ENCODE peak calls at places on chromosomes 16 and 17, in seven cellular contexts. R, E, O, U, D, Q and B are unnamed samples.

GRCh38 chr16:5065813-5066212 is at the start of gene C16orf89:
- DNase-seq in R (no peak), E (no peak), O (no peak), U (no peak), D (peak; percentile 50), Q (no peak), B (no peak)

GRCh38 chr16:3223913-3224515 is 10.9 kb downstream of the ZNF200 start:
- DNase-seq in R (no peak), E (peak; percentile 9), O (no peak), U (no peak), D (no peak), Q (no peak), B (no peak)

GRCh38 chr17:42484304-42484703 is 25.6 kb downstream of the ATP6V0A1 start:
- DNase-seq in R (no peak), E (no peak), O (no peak), U (no peak), D (peak; percentile 14), Q (no peak), B (no peak)

GRCh38 chr16:86466695-86467406 is 43.5 kb upstream of the FOXF1 start:
- DNase-seq in R (no peak), E (peak; percentile 94), O (no peak), U (no peak), D (no peak), Q (peak; percentile 23), B (no peak)

GRCh38 chr16:28093383-28093725 is 29.8 kb upstream of the GSG1L start:
- DNase-seq in R (no peak), E (no peak), O (no peak), U (no peak), D (no peak), Q (no peak), B (no peak)

GRCh38 chr17:21061971-21062526 is 19.2 kb upstream of the USP22 start:
- DNase-seq in R (peak; percentile 67), E (no peak), O (no peak), U (no peak), D (no peak), Q (no peak), B (no peak)

GRCh38 chr16:24668481-24669001 is 60.9 kb upstream of the TNRC6A start:
- DNase-seq in R (no peak), E (peak; percentile 87), O (no peak), U (no peak), D (peak; percentile 17), Q (peak; percentile 28), B (no peak)

GRCh38 chr17:77881545-77881944 is 77.0 kb upstream of the TNRC6C start:
- DNase-seq in R (peak; percentile 94), E (peak; percentile 83), O (peak; percentile 45), U (no peak), D (peak; percentile 53), Q (peak; percentile 92), B (peak; percentile 82)

GRCh38 chr17:70905796-70906195 is 736.5 kb downstream of the KCNJ2 start:
- DNase-seq in R (no peak), E (peak; percentile 100), O (no peak), U (no peak), D (peak; percentile 15), Q (peak; percentile 100), B (no peak)

GRCh38 chr16:921321-921905 is 49.4 kb downstream of the LMF1 start:
- DNase-seq in R (no peak), E (no peak), O (no peak), U (no peak), D (no peak), Q (no peak), B (no peak)

GRCh38 chr16:84115919-84116719 is 623 bp downstream of the MBTPS1 start:
- DNase-seq in R (no peak), E (peak; percentile 56), O (no peak), U (no peak), D (peak; percentile 68), Q (peak; percentile 60), B (no peak)

DNA sequence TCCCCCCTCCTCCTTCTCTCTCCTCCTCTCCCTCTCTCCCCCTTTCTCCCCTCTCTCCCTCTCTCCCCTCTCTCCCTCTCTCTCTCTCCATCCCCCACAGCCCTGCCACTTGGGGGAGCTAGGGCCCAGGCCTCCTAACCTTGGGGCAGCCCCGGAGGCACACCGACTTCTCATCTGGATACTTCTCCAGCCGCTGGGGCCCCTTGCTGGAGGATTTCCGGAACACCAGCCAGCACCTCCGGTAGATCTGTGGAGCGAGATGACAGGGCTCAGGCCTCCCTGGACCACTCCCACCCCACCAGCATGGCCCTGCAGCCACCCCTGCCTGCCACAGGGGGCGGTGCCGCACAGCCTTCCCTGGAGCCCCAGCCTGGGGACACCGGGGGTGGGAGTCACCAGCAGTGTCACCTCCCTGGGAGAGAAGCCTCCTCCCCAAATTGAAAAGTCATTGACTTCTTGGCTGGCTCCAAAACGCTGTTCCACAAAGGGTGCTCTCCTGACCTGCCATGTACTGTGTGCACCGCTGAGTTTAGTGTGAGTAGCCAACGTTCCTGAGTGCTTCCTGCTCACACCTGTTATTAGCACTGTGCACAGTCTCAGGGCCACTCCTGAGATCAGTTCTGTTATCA is 10.5 kb downstream of the DOK4 start:
- DNase-seq in R (peak; percentile 89), E (peak; percentile 15), O (peak; percentile 72), U (peak; percentile 89), D (no peak), Q (peak; percentile 71), B (peak; percentile 69)
- TF ChIP-seq CTCF in R (peak; percentile 49), E (peak; percentile 62), O (peak; percentile 48), U (peak; percentile 64), D (peak; percentile 25), Q (peak; percentile 73), B (peak; percentile 51)

DNA sequence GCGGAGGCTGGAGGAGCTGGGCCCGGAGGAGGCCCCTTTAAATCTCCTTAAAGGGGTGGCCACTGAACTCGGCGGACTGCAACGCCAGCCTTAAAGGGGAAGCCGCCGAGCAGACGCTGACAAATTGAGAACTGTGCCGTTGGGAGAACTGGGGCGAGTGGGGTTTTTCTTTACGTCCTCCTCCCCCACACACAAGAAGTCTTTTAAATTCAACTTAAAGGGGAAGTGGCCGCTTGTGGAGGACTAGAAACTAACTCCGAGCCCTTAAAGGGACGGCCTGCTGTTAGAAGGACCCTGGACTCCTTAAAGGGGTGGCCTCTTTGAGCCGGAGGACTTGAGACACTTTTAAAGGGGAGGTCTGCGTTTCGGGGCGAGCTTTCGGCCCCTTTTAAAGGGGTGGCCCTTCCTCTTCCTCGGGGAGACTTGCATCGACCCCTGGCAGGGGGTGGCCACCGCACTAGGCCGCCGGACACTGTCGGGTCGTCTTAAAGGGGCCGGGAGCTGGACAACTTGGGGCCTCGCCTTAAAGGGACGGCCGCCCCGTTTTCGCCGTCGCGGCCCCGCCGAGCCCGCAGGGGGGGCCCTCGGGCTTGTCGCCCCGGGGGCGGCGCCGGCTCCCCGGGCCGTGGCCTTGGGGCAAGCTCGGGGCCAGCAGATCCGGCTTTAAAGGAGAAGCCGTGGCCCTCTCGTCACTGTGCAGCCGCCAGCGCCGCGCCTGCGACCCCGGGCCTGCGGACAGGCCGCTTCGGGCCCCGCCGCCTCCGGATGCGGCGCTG is 688 bp downstream of the FBRS start:
- DNase-seq in R (peak; percentile 86), E (peak; percentile 96), O (no peak), U (peak; percentile 68), D (peak; percentile 78), Q (peak; percentile 98), B (peak; percentile 76)
- TF ChIP-seq CTCF in R (peak; percentile 41), E (no peak), O (no peak), U (no peak), D (no peak), Q (no peak), B (no peak)

GRCh38 chr17:61296058-61296457 is 103.6 kb upstream of the TBX2 start:
- DNase-seq in R (no peak), E (no peak), O (no peak), U (no peak), D (no peak), Q (no peak), B (no peak)
- TF ChIP-seq CTCF in R (no peak), E (no peak), O (no peak), U (no peak), D (no peak), Q (no peak), B (no peak)

GRCh38 chr16:49415083-49415482 is 41.5 kb downstream of the C16orf78 start:
- DNase-seq in R (no peak), E (no peak), O (no peak), U (no peak), D (no peak), Q (no peak), B (no peak)

GRCh38 chr16:49422896-49423295 is 49.3 kb downstream of the C16orf78 start:
- DNase-seq in R (no peak), E (no peak), O (no peak), U (no peak), D (no peak), Q (no peak), B (no peak)

GRCh38 chr16:49417354-49417753 is 43.8 kb downstream of the C16orf78 start:
- DNase-seq in R (no peak), E (no peak), O (no peak), U (no peak), D (no peak), Q (no peak), B (no peak)

GRCh38 chr16:49416276-49416675 is 42.7 kb downstream of the C16orf78 start:
- DNase-seq in R (no peak), E (no peak), O (no peak), U (no peak), D (no peak), Q (no peak), B (no peak)

GRCh38 chr16:49419016-49419415 is 45.4 kb downstream of the C16orf78 start:
- DNase-seq in R (no peak), E (no peak), O (no peak), U (no peak), D (no peak), Q (no peak), B (no peak)
- TF ChIP-seq CTCF in R (no peak), E (no peak), O (no peak), U (no peak), D (no peak), Q (no peak), B (no peak)